ENCODE peak calls at places on chromosomes 4 and X, in nine cellular contexts. N is stomach, M is HCT116, Y is GM12878, W is HL-60, F is Panc1, V is H1, I is breast epithelium, D is transverse colon. J is an unnamed sample.

GRCh38 chr4:156195914-156196313 is 242.2 kb upstream of the CTSO start:
- DNase-seq in N (no peak), M (no peak), Y (peak; percentile 51), W (no peak), F (no peak), V (no peak), I (no peak), D (no peak), J (no peak)

GRCh38 chrX:120269379-120270035 is 18.9 kb downstream of the ZBTB33 start:
- DNase-seq in N (no peak), M (no peak), Y (no peak), W (no peak), F (no peak), V (no peak), I (peak; percentile 42), D (no peak), J (no peak)

GRCh38 chr4:1793496-1793840 is 375 bp downstream of the FGFR3 start:
- DNase-seq in N (peak; percentile 58), M (no peak), Y (no peak), W (no peak), F (no peak), V (no peak), I (no peak), D (peak; percentile 65), J (no peak)

GRCh38 chr4:866761-867390 is 40.9 kb upstream of the CPLX1 start:
- DNase-seq in N (no peak), M (no peak), Y (no peak), W (no peak), F (no peak), V (no peak), I (no peak), D (no peak), J (no peak)

GRCh38 chr4:176226736-176227135 is 31.4 kb upstream of the SPATA4 start:
- DNase-seq in N (no peak), M (no peak), Y (no peak), W (no peak), F (no peak), V (no peak), I (no peak), D (no peak), J (no peak)

GRCh38 chr4:89929425-89930272 is 35.0 kb downstream of the MMRN1 start:
- DNase-seq in N (no peak), M (no peak), Y (peak; percentile 41), W (no peak), F (no peak), V (no peak), I (no peak), D (no peak), J (no peak)

GRCh38 chrX:95903490-95903889 is 781.2 kb upstream of the DIAPH2 start:
- DNase-seq in N (no peak), M (no peak), Y (no peak), W (no peak), F (no peak), V (no peak), I (no peak), D (no peak), J (no peak)

GRCh38 chr4:185710487-185710995 is 101.5 kb downstream of the SORBS2 start:
- DNase-seq in N (no peak), M (no peak), Y (no peak), W (no peak), F (no peak), V (no peak), I (peak; percentile 50), D (no peak), J (no peak)

GRCh38 chr4:41418444-41418843 is 119.5 kb upstream of the LIMCH1 start:
- DNase-seq in N (no peak), M (no peak), Y (no peak), W (no peak), F (no peak), V (no peak), I (peak; percentile 40), D (peak; percentile 9), J (no peak)
- TF ChIP-seq POLR2AphosphoS5 in N (no peak), M (no peak), Y (no peak), W (no peak), F (no peak), V (no peak), I (no peak), D (no peak), J (no peak)

DNA sequence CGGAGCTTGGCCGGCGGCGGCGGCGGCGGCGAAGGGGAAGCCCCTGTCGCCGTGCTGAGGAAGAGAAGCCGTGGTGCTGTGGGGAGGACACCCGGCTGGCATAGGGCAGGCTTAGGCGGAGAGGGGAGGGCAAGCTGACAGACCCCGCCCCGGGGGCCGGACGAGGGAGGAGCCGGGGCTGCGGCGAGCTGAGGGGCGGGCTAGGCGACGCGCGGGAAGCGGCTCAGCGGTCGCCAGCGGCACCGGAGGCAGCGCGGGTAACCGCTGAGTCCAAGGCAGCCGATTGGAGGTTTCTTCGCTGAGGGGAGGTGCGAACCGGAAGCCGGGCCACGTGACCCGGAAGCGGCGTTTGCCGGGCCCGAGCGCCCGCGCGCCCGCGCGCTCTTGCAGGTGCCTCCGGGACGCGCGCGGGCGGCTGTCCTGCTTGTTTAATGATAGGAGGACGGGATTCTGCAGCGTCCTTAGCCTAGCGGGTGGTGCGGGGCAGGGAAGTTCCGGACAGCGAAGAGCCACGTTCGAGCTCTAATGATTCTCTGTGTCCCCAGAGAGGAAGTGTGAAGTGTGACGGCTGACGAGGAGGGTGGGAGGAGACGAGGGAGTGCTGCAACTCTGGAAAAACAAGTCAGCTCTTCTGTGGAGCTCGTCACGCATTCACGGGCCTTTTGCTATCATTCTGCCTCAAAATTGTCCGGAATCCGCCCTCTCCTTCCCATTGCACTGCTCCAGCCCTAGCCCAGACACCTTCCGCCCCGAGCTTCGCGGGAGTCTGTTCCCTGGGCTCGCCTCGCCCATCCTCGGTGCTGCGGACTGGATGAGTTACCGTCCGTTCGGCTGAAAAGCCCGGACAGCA is at the start of gene AP1S2:
- DNase-seq in N (peak; percentile 96), M (peak; percentile 78), Y (peak; percentile 90), W (peak; percentile 84), F (peak; percentile 42), V (peak; percentile 85), I (peak; percentile 93), D (peak; percentile 97), J (peak; percentile 90)
- TF ChIP-seq POLR2AphosphoS5 in N (peak; percentile 82), M (peak; percentile 68), Y (peak; percentile 81), W (peak; percentile 67), F (peak; percentile 36), V (no peak), I (peak; percentile 55), D (peak; percentile 72), J (no peak)

GRCh38 chr4:55175779-55176231 is 50.4 kb upstream of the KDR start:
- DNase-seq in N (no peak), M (peak; percentile 60), Y (no peak), W (no peak), F (peak; percentile 28), V (no peak), I (no peak), D (no peak), J (no peak)

GRCh38 chr4:55169352-55169959 is 44.1 kb upstream of the KDR start:
- DNase-seq in N (peak; percentile 28), M (no peak), Y (no peak), W (no peak), F (no peak), V (no peak), I (no peak), D (no peak), J (no peak)

GRCh38 chr4:55170462-55170861 is 45.1 kb upstream of the KDR start:
- DNase-seq in N (no peak), M (no peak), Y (no peak), W (no peak), F (no peak), V (no peak), I (no peak), D (no peak), J (no peak)

GRCh38 chr4:55173580-55173979 is 48.2 kb upstream of the KDR start:
- DNase-seq in N (no peak), M (no peak), Y (no peak), W (no peak), F (no peak), V (no peak), I (no peak), D (no peak), J (no peak)

DNA sequence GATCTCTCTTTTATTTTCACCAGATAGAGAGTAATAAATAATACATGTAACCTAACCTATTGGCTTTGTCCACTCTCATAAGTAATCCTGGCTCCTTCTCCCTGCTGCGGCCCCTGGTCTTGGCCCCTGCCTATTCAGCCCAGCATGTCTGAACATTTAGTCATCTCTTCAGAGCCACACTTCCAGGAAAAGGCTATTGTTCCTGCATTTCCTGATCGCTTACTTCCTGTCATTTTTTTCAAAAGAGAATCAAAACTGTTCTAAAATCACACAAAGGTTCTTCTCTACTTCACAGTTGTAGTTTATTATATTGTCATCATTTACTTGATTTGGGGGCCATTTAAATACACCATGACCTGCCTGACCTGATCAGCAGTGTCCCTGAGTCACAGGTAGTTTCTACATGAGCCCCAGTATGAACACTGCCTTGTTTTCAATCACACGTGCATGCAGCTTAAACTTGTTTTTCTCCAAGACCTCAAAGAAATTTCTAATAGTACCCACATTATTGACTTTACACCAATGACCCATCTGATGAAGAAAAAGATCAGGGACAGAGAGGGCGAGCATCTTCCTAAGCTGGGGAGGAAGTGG is 47.4 kb upstream of the KDR start:
- DNase-seq in N (no peak), M (no peak), Y (no peak), W (no peak), F (no peak), V (no peak), I (no peak), D (no peak), J (no peak)
- TF ChIP-seq POLR2AphosphoS5 in N (no peak), M (no peak), Y (no peak), W (no peak), F (no peak), V (no peak), I (no peak), D (no peak), J (no peak)

GRCh38 chr4:31085736-31086135 is 365.6 kb downstream of the PCDH7 start:
- DNase-seq in N (no peak), M (no peak), Y (no peak), W (no peak), F (no peak), V (no peak), I (no peak), D (no peak), J (no peak)

GRCh38 chr4:31083451-31083850 is 363.3 kb downstream of the PCDH7 start:
- DNase-seq in N (no peak), M (no peak), Y (no peak), W (no peak), F (no peak), V (no peak), I (no peak), D (no peak), J (no peak)

GRCh38 chr4:31078661-31079060 is 358.5 kb downstream of the PCDH7 start:
- DNase-seq in N (no peak), M (no peak), Y (no peak), W (no peak), F (no peak), V (no peak), I (no peak), D (no peak), J (no peak)

GRCh38 chr4:31084806-31085416 is 364.7 kb downstream of the PCDH7 start:
- DNase-seq in N (no peak), M (peak; percentile 69), Y (no peak), W (no peak), F (no peak), V (no peak), I (no peak), D (no peak), J (no peak)

DNA sequence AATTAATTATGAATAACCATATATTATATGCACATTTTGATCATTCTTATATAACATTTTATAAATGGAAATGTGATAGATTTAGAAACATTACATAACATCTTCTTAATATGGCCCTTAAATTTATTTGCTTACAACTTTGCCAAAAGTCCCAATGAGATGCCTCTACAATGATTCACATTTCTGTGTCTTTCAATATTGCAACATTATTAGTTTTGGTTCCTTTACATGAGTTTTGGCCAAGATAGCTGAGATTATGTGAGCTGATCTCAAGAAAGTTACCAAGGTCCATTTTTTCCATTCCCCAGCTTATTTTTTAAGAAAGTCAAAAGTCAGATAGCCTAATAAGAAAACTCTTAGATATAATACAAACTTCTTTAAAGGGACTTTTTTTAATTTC is 361.2 kb downstream of the PCDH7 start:
- DNase-seq in N (no peak), M (no peak), Y (no peak), W (no peak), F (no peak), V (no peak), I (no peak), D (no peak), J (no peak)
- TF ChIP-seq POLR2AphosphoS5 in N (no peak), M (no peak), Y (no peak), W (no peak), F (no peak), V (no peak), I (no peak), D (no peak), J (no peak)